ENCODE peak calls at places on chromosomes 7 and 10, in four cellular contexts. One of them, this sample, is unnamed.

GRCh38 chr7:15199482-15199881 is 296.9 kb upstream of the DGKB start:
- DNase-seq in choroid plexus epithelial cell: peak
- DNase-seq in Calu3: no peak
- DNase-seq in mammary epithelial cell: no peak
- DNase-seq in this sample: peak

GRCh38 chr7:20249924-20250323 is 32.7 kb upstream of the MACC1 start:
- DNase-seq in choroid plexus epithelial cell: peak
- DNase-seq in Calu3: no peak
- DNase-seq in mammary epithelial cell: no peak
- DNase-seq in this sample: no peak

GRCh38 chr10:35937538-35937937 is 295.4 kb upstream of the FZD8 start:
- DNase-seq in choroid plexus epithelial cell: no peak
- DNase-seq in Calu3: no peak
- DNase-seq in mammary epithelial cell: no peak
- DNase-seq in this sample: no peak

GRCh38 chr7:140041626-140042385 is 20.9 kb downstream of the PARP12 start:
- DNase-seq in choroid plexus epithelial cell: peak
- DNase-seq in Calu3: no peak
- DNase-seq in mammary epithelial cell: no peak
- DNase-seq in this sample: peak

GRCh38 chr7:17625038-17625437 is 315.3 kb downstream of the SNX13 start:
- DNase-seq in choroid plexus epithelial cell: peak
- DNase-seq in Calu3: no peak
- DNase-seq in mammary epithelial cell: peak
- DNase-seq in this sample: peak

GRCh38 chr7:45153238-45153637 is 4.4 kb upstream of the RAMP3 start:
- DNase-seq in choroid plexus epithelial cell: peak
- DNase-seq in Calu3: no peak
- DNase-seq in mammary epithelial cell: no peak
- DNase-seq in this sample: no peak

GRCh38 chr10:119283818-119284217 is 76.4 kb downstream of the GRK5 start:
- DNase-seq in choroid plexus epithelial cell: no peak
- DNase-seq in Calu3: no peak
- DNase-seq in mammary epithelial cell: no peak
- DNase-seq in this sample: no peak

GRCh38 chr10:110547139-110547761 is 20.2 kb upstream of the SMC3 start:
- DNase-seq in choroid plexus epithelial cell: peak
- DNase-seq in Calu3: no peak
- DNase-seq in mammary epithelial cell: peak
- DNase-seq in this sample: peak

GRCh38 chr7:46459942-46460341 is 538.9 kb upstream of the IGFBP3 start:
- DNase-seq in choroid plexus epithelial cell: no peak
- DNase-seq in Calu3: no peak
- DNase-seq in mammary epithelial cell: no peak
- DNase-seq in this sample: no peak

GRCh38 chr7:2609001-2609411 is 22.8 kb upstream of the TTYH3 start:
- DNase-seq in choroid plexus epithelial cell: peak
- DNase-seq in Calu3: no peak
- DNase-seq in mammary epithelial cell: no peak
- DNase-seq in this sample: peak

GRCh38 chr7:43522406-43523156 is 60.3 kb upstream of the STK17A start:
- DNase-seq in choroid plexus epithelial cell: peak
- DNase-seq in Calu3: no peak
- DNase-seq in mammary epithelial cell: peak
- DNase-seq in this sample: peak

GRCh38 chr10:105159268-105159667 is 518.2 kb downstream of the SORCS3 start:
- DNase-seq in choroid plexus epithelial cell: no peak
- DNase-seq in Calu3: no peak
- DNase-seq in mammary epithelial cell: no peak
- DNase-seq in this sample: no peak

GRCh38 chr10:114043532-114044250 is at the start of gene ADRB1:
- DNase-seq in choroid plexus epithelial cell: peak
- DNase-seq in Calu3: peak
- DNase-seq in mammary epithelial cell: peak
- DNase-seq in this sample: no peak

GRCh38 chr10:125129076-125129458 is 31.3 kb downstream of the CTBP2 start:
- DNase-seq in choroid plexus epithelial cell: no peak
- DNase-seq in Calu3: no peak
- DNase-seq in mammary epithelial cell: no peak
- DNase-seq in this sample: no peak

GRCh38 chr7:98301693-98302470 is 20.4 kb downstream of the BRI3 start:
- DNase-seq in choroid plexus epithelial cell: no peak
- DNase-seq in Calu3: no peak
- DNase-seq in mammary epithelial cell: no peak
- DNase-seq in this sample: no peak

GRCh38 chr7:155369766-155370165 is 72.1 kb downstream of the INSIG1 start:
- DNase-seq in choroid plexus epithelial cell: no peak
- DNase-seq in Calu3: no peak
- DNase-seq in mammary epithelial cell: no peak
- DNase-seq in this sample: no peak

GRCh38 chr7:117834983-117835664 is 38.1 kb downstream of the CTTNBP2 start:
- DNase-seq in choroid plexus epithelial cell: peak
- DNase-seq in Calu3: no peak
- DNase-seq in mammary epithelial cell: no peak
- DNase-seq in this sample: no peak

GRCh38 chr10:22652988-22653431 is 61.4 kb downstream of the PIP4K2A start:
- DNase-seq in choroid plexus epithelial cell: no peak
- DNase-seq in Calu3: no peak
- DNase-seq in mammary epithelial cell: no peak
- DNase-seq in this sample: no peak

GRCh38 chr10:111989136-111990050 is 194.2 kb downstream of the GPAM start:
- DNase-seq in choroid plexus epithelial cell: no peak
- DNase-seq in Calu3: no peak
- DNase-seq in mammary epithelial cell: no peak
- DNase-seq in this sample: no peak

GRCh38 chr10:101060036-101060950 is 1.5 kb upstream of the KAZALD1 start:
- DNase-seq in choroid plexus epithelial cell: peak
- DNase-seq in Calu3: peak
- DNase-seq in mammary epithelial cell: peak
- DNase-seq in this sample: peak

GRCh38 chr10:69327463-69328345 is 49.4 kb downstream of the HK1 start:
- DNase-seq in choroid plexus epithelial cell: peak
- DNase-seq in Calu3: peak
- DNase-seq in mammary epithelial cell: peak
- DNase-seq in this sample: peak

GRCh38 chr7:73350311-73351068 is 22.5 kb downstream of the FKBP6 start:
- DNase-seq in choroid plexus epithelial cell: no peak
- DNase-seq in Calu3: no peak
- DNase-seq in mammary epithelial cell: no peak
- DNase-seq in this sample: no peak

GRCh38 chr7:33719059-33719581 is 186.2 kb upstream of the BMPER start:
- DNase-seq in choroid plexus epithelial cell: no peak
- DNase-seq in Calu3: no peak
- DNase-seq in mammary epithelial cell: no peak
- DNase-seq in this sample: peak

GRCh38 chr10:89442347-89442746 is 28.0 kb downstream of the IFIT5 start:
- DNase-seq in choroid plexus epithelial cell: no peak
- DNase-seq in Calu3: no peak
- DNase-seq in mammary epithelial cell: no peak
- DNase-seq in this sample: no peak

GRCh38 chr7:30665043-30665442 is 17.2 kb downstream of the CRHR2 start:
- DNase-seq in choroid plexus epithelial cell: no peak
- DNase-seq in Calu3: no peak
- DNase-seq in mammary epithelial cell: no peak
- DNase-seq in this sample: no peak

GRCh38 chr7:113113912-113114311 is 4.4 kb downstream of the SMIM30 start:
- DNase-seq in choroid plexus epithelial cell: peak
- DNase-seq in Calu3: peak
- DNase-seq in mammary epithelial cell: no peak
- DNase-seq in this sample: peak

GRCh38 chr7:13179011-13179574 is 491.7 kb downstream of the ARL4A start:
- DNase-seq in choroid plexus epithelial cell: peak
- DNase-seq in Calu3: no peak
- DNase-seq in mammary epithelial cell: no peak
- DNase-seq in this sample: peak

GRCh38 chr7:130927564-130927963 is 193.6 kb upstream of the KLF14 start:
- DNase-seq in choroid plexus epithelial cell: no peak
- DNase-seq in Calu3: no peak
- DNase-seq in mammary epithelial cell: no peak
- DNase-seq in this sample: no peak

GRCh38 chr7:131327049-131327625 is 539 bp upstream of the MKLN1 start:
- DNase-seq in choroid plexus epithelial cell: peak
- DNase-seq in Calu3: peak
- DNase-seq in mammary epithelial cell: peak
- DNase-seq in this sample: peak

This sample was measured in fibroblast of the aortic adventitia.